ENCODE peak calls at places on chromosomes 13 and 19, in six cellular contexts. G is H4; M is left cardiac atrium; K is fibroblast of the aortic adventitia; U is activated CD4-positive, alpha-beta memory T cell treated with anti-CD3 and anti-CD28 coated beads for 36 hours; I is stimulated activated CD4-positive, alpha-beta T cell treated with anti-CD3 and anti-CD28 coated beads, Interleukin-2, amount 100 ng/mL, for 48 hours. B is an unnamed sample.

GRCh38 chr19:3367572-3368440 is 1.4 kb downstream of the NFIC start:
- DNase-seq in G (no peak), M (no peak), K (no peak), U (no peak), I (no peak), B (no peak)

GRCh38 chr19:47778954-47779351 is 450 bp downstream of the SELENOW start:
- DNase-seq in G (no peak), M (peak; percentile 39), K (peak; percentile 52), U (peak; percentile 38), I (no peak), B (no peak)

GRCh38 chr13:98821372-98822237 is 69.1 kb upstream of the SLC15A1 start:
- DNase-seq in G (no peak), M (no peak), K (peak; percentile 94), U (no peak), I (no peak), B (no peak)

GRCh38 chr13:29472317-29472961 is 123.0 kb downstream of the SLC7A1 start:
- DNase-seq in G (peak; percentile 29), M (no peak), K (peak; percentile 70), U (peak; percentile 63), I (peak; percentile 51), B (no peak)

GRCh38 chr19:14369399-14370168 is 11.7 kb upstream of the ADGRE5 start:
- DNase-seq in G (no peak), M (peak; percentile 69), K (peak; percentile 21), U (peak; percentile 97), I (peak; percentile 80), B (no peak)

GRCh38 chr13:75263741-75264407 is 218.1 kb downstream of the TBC1D4 start:
- DNase-seq in G (peak; percentile 20), M (no peak), K (peak; percentile 19), U (no peak), I (no peak), B (no peak)

GRCh38 chr13:28574617-28575142 is 79.8 kb upstream of the FLT1 start:
- DNase-seq in G (peak; percentile 87), M (peak; percentile 45), K (peak; percentile 88), U (peak; percentile 67), I (peak; percentile 43), B (no peak)

GRCh38 chr19:5193192-5193591 is 147.4 kb downstream of the PTPRS start:
- DNase-seq in G (no peak), M (no peak), K (no peak), U (no peak), I (no peak), B (no peak)

GRCh38 chr13:20128459-20128927 is 32.4 kb downstream of the GJA3 start:
- DNase-seq in G (no peak), M (no peak), K (no peak), U (peak; percentile 30), I (no peak), B (no peak)

GRCh38 chr13:83881917-83882625 is at the start of gene SLITRK1:
- DNase-seq in G (peak; percentile 9), M (peak; percentile 31), K (peak; percentile 63), U (peak; percentile 35), I (no peak), B (no peak)

GRCh38 chr19:46426035-46426505 is 2.7 kb downstream of the PNMA8C start:
- DNase-seq in G (no peak), M (no peak), K (no peak), U (no peak), I (no peak), B (no peak)

GRCh38 chr13:113848431-113849260 is 15.2 kb downstream of the GAS6 start:
- DNase-seq in G (no peak), M (no peak), K (no peak), U (peak; percentile 3), I (no peak), B (no peak)

GRCh38 chr13:99577934-99578917 is 77.0 kb downstream of the TM9SF2 start:
- DNase-seq in G (no peak), M (no peak), K (peak; percentile 31), U (no peak), I (no peak), B (no peak)

GRCh38 chr19:11261431-11261901 is 858 bp downstream of the DOCK6 start:
- DNase-seq in G (no peak), M (no peak), K (no peak), U (no peak), I (no peak), B (no peak)

GRCh38 chr19:42985588-42985987 is 40.7 kb downstream of the PSG11 start:
- DNase-seq in G (no peak), M (no peak), K (peak; percentile 9), U (no peak), I (no peak), B (no peak)

GRCh38 chr19:56639217-56639616 is 3.7 kb upstream of the SMIM17 start:
- DNase-seq in G (no peak), M (no peak), K (peak; percentile 1), U (no peak), I (no peak), B (no peak)

GRCh38 chr13:90686438-90686837 is 661.0 kb upstream of the MIR17HG start:
- DNase-seq in G (no peak), M (no peak), K (peak; percentile 79), U (no peak), I (no peak), B (no peak)

GRCh38 chr13:51584731-51585191 is 499 bp downstream of the WDFY2 start:
- DNase-seq in G (peak; percentile 9), M (peak; percentile 62), K (peak; percentile 49), U (peak; percentile 72), I (peak; percentile 55), B (no peak)

GRCh38 chr13:34591801-34592454 is 350.1 kb upstream of the NBEA start:
- DNase-seq in G (no peak), M (peak; percentile 39), K (no peak), U (no peak), I (no peak), B (no peak)

GRCh38 chr13:76925115-76925514 is 23.2 kb upstream of the ACOD1 start:
- DNase-seq in G (no peak), M (no peak), K (no peak), U (no peak), I (no peak), B (no peak)

GRCh38 chr19:23312515-23312914 is 62.3 kb upstream of the ZNF724 start:
- DNase-seq in G (no peak), M (no peak), K (no peak), U (no peak), I (no peak), B (no peak)

GRCh38 chr19:2740314-2740656 is 468 bp upstream of the SLC39A3 start:
- DNase-seq in G (no peak), M (no peak), K (no peak), U (no peak), I (no peak), B (no peak)

GRCh38 chr13:90321281-90321931 is 1026.1 kb upstream of the MIR17HG start:
- DNase-seq in G (no peak), M (no peak), K (no peak), U (no peak), I (no peak), B (no peak)

GRCh38 chr19:38004505-38005223 is 97.7 kb downstream of the SIPA1L3 start:
- DNase-seq in G (peak; percentile 98), M (peak; percentile 84), K (peak; percentile 98), U (peak; percentile 29), I (no peak), B (no peak)

GRCh38 chr19:5205388-5205787 is 135.2 kb downstream of the PTPRS start:
- DNase-seq in G (no peak), M (no peak), K (no peak), U (no peak), I (no peak), B (no peak)

GRCh38 chr13:25421602-25422001 is 49.8 kb downstream of the ATP8A2 start:
- DNase-seq in G (no peak), M (no peak), K (no peak), U (no peak), I (no peak), B (no peak)

GRCh38 chr13:22195726-22196125 is 524.9 kb downstream of the FGF9 start:
- DNase-seq in G (no peak), M (no peak), K (no peak), U (no peak), I (no peak), B (no peak)

GRCh38 chr13:113558461-113558860 is 26.1 kb upstream of the TFDP1 start:
- DNase-seq in G (no peak), M (no peak), K (no peak), U (no peak), I (no peak), B (no peak)

GRCh38 chr13:98581971-98582702 is 5.2 kb upstream of the STK24 start:
- DNase-seq in G (no peak), M (no peak), K (peak; percentile 66), U (no peak), I (no peak), B (no peak)

GRCh38 chr19:48329167-48329891 is 4.0 kb downstream of the EMP3 start:
- DNase-seq in G (no peak), M (no peak), K (peak; percentile 36), U (peak; percentile 60), I (peak; percentile 38), B (no peak)

GRCh38 chr19:4077800-4078683 is 11.3 kb upstream of the ZBTB7A start:
- DNase-seq in G (no peak), M (peak; percentile 84), K (no peak), U (peak; percentile 77), I (peak; percentile 50), B (no peak)

GRCh38 chr13:28140433-28141125 is 2.2 kb downstream of the PAN3 start:
- DNase-seq in G (no peak), M (no peak), K (no peak), U (no peak), I (no peak), B (no peak)

GRCh38 chr13:97127842-97128241 is 94.3 kb upstream of the MBNL2 start:
- DNase-seq in G (no peak), M (no peak), K (no peak), U (no peak), I (no peak), B (no peak)

GRCh38 chr13:75830842-75831241 is 194.7 kb downstream of the LMO7 start:
- DNase-seq in G (no peak), M (no peak), K (peak; percentile 59), U (no peak), I (no peak), B (no peak)